ENCODE peak calls at places on chromosomes 2 and 18, in nine cellular contexts. X, A, V, K, P, O, D, M and I are unnamed samples.

GRCh38 chr2:45922577-45922988 is 271.1 kb downstream of the PRKCE start:
- DNase-seq in X (no peak), A (no peak), V (no peak), K (no peak), P (no peak), O (no peak), D (no peak), M (no peak), I (no peak)

GRCh38 chr2:18422416-18423165 is 137.9 kb downstream of the RDH14 start:
- DNase-seq in X (no peak), A (no peak), V (no peak), K (no peak), P (peak; percentile 10), O (no peak), D (no peak), M (no peak), I (no peak)

GRCh38 chr18:32760391-32760790 is 12.4 kb downstream of the KLHL14 start:
- DNase-seq in X (no peak), A (no peak), V (no peak), K (no peak), P (no peak), O (no peak), D (no peak), M (no peak), I (no peak)

GRCh38 chr2:25050128-25050527 is 8.3 kb downstream of the EFR3B start:
- DNase-seq in X (no peak), A (no peak), V (no peak), K (no peak), P (no peak), O (no peak), D (no peak), M (no peak), I (no peak)

GRCh38 chr2:74617123-74617522 is 31.0 kb downstream of the M1AP start:
- DNase-seq in X (no peak), A (no peak), V (no peak), K (no peak), P (no peak), O (no peak), D (no peak), M (no peak), I (no peak)

GRCh38 chr2:10497797-10498251 is 49.7 kb upstream of the ODC1 start:
- DNase-seq in X (peak; percentile 82), A (peak; percentile 73), V (peak; percentile 45), K (no peak), P (peak; percentile 4), O (peak; percentile 83), D (no peak), M (no peak), I (peak; percentile 74)

GRCh38 chr2:27085062-27085669 is 1.4 kb upstream of the KHK start:
- DNase-seq in X (no peak), A (no peak), V (no peak), K (no peak), P (no peak), O (no peak), D (no peak), M (no peak), I (no peak)

GRCh38 chr2:230602562-230603230 is 109.9 kb upstream of the CAB39 start:
- DNase-seq in X (no peak), A (peak; percentile 25), V (no peak), K (no peak), P (no peak), O (no peak), D (no peak), M (no peak), I (peak; percentile 19)

GRCh38 chr2:231483398-231484329 is 19.4 kb upstream of the NCL start:
- DNase-seq in X (no peak), A (no peak), V (peak; percentile 22), K (no peak), P (peak; percentile 44), O (no peak), D (peak; percentile 62), M (no peak), I (no peak)

GRCh38 chr2:38115216-38116012 is 39.5 kb upstream of the CYP1B1 start:
- DNase-seq in X (peak; percentile 87), A (peak; percentile 76), V (peak; percentile 67), K (peak; percentile 54), P (peak; percentile 73), O (peak; percentile 86), D (peak; percentile 83), M (peak; percentile 69), I (peak; percentile 88)

GRCh38 chr2:113711857-113712256 is 44.6 kb downstream of the SLC35F5 start:
- DNase-seq in X (no peak), A (no peak), V (no peak), K (no peak), P (no peak), O (no peak), D (no peak), M (no peak), I (no peak)

GRCh38 chr2:200302940-200303727 is 3.4 kb upstream of the SPATS2L start:
- DNase-seq in X (no peak), A (no peak), V (no peak), K (no peak), P (no peak), O (no peak), D (no peak), M (peak; percentile 96), I (no peak)

GRCh38 chr18:13366977-13367892 is 148.7 kb downstream of the LDLRAD4 start:
- DNase-seq in X (no peak), A (no peak), V (no peak), K (no peak), P (no peak), O (no peak), D (no peak), M (no peak), I (no peak)

GRCh38 chr2:152613235-152613634 is 104.0 kb downstream of the PRPF40A start:
- DNase-seq in X (no peak), A (no peak), V (no peak), K (no peak), P (peak; percentile 18), O (no peak), D (no peak), M (no peak), I (no peak)

GRCh38 chr2:169039702-169040101 is 8.6 kb upstream of the ABCB11 start:
- DNase-seq in X (no peak), A (no peak), V (no peak), K (no peak), P (no peak), O (no peak), D (no peak), M (no peak), I (no peak)

GRCh38 chr2:98936917-98937351 is 909 bp upstream of the CRACDL start:
- DNase-seq in X (no peak), A (no peak), V (no peak), K (no peak), P (no peak), O (no peak), D (no peak), M (no peak), I (no peak)

GRCh38 chr2:98936133-98936916 is at the start of gene CRACDL:
- DNase-seq in X (no peak), A (no peak), V (no peak), K (no peak), P (peak; percentile 28), O (no peak), D (no peak), M (no peak), I (peak; percentile 22)

GRCh38 chr2:98935111-98935770 is 784 bp downstream of the CRACDL start:
- DNase-seq in X (no peak), A (no peak), V (no peak), K (no peak), P (peak; percentile 27), O (no peak), D (no peak), M (no peak), I (no peak)

GRCh38 chr2:98937906-98938305 is 1.9 kb upstream of the CRACDL start:
- DNase-seq in X (no peak), A (no peak), V (no peak), K (no peak), P (no peak), O (no peak), D (no peak), M (no peak), I (no peak)

DNA sequence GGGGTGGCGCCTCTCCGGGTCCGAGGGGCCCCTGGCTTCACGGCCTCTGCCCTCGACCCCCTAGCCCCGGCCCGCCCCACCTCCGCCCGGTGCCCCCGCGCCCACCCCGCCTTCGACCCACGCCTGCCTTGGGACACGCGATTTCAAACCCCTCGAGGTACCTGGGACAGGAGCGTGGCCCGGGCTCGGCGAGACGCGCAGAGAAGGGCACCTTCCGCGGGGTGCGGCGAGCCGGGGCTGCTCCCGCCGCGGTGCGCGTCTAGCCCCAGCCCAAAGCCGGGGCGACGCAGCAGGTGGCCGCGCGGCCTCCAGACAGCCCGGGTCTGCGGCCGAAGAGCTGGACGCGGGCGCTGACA is 270 bp downstream of the CRACDL start:
- DNase-seq in X (no peak), A (no peak), V (no peak), K (no peak), P (no peak), O (no peak), D (no peak), M (no peak), I (no peak)
- H3K27ac ChIP-seq in X (peak overlapping the region; percentile 85), A (no peak overlapping the region), V (no peak overlapping the region), K (no peak overlapping the region), P (no peak overlapping the region), O (peak overlapping the region; percentile 69), D (no peak overlapping the region), M (no peak overlapping the region), I (no peak overlapping the region)

GRCh38 chr2:85549095-85549494 is 10.1 kb downstream of the MAT2A start:
- DNase-seq in X (no peak), A (no peak), V (no peak), K (no peak), P (no peak), O (no peak), D (no peak), M (no peak), I (no peak)
- TF ChIP-seq POLR2AphosphoS5 in X (no peak), A (no peak), V (no peak), K (no peak), P (no peak), O (no peak), D (no peak), M (no peak), I (no peak)

DNA sequence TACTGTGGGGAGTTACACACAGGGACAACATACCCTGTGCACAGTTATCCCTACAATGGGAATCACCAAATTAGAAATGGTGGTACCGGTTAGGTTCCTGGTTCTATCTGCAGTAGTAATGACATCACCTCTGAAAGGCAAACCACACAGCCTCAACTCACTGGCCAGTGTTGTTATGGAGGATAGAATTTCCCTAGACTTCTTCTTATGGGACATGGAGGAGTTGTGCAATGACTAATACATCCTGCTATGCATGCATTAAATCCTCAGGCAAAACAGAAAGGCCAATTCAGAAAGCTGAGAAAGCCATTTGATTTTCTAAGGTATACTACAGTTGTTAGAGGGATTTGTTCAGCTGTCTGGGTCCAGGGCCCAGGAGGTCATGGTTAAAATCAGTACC is 439.3 kb downstream of the TMX3 start:
- DNase-seq in X (no peak), A (no peak), V (no peak), K (no peak), P (peak; percentile 28), O (no peak), D (no peak), M (no peak), I (no peak)
- H3K27ac ChIP-seq in X (no peak overlapping the region), A (no peak overlapping the region), V (no peak overlapping the region), K (no peak overlapping the region), P (no peak overlapping the region), O (no peak overlapping the region), D (no peak overlapping the region), M (no peak overlapping the region), I (no peak overlapping the region)

DNA sequence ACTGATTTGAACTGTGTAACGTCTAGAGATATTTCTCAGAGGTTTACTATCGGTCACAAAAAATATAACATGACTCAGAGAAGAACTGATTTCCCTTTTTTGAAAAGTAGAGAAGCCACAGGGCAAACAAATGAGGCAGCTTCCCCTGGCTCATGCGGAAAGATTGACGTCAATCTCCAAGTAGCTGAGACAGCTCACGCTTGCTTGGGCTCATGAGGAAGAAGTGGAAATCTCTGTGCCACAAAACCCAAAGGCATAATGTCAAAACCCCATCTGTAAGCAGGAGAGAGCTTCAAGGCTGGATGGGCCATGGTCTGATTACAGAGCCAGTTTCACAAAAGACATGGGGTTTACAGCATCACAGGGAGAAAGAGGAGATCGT is 188.1 kb downstream of the ARL4C start:
- DNase-seq in X (no peak), A (no peak), V (no peak), K (no peak), P (peak; percentile 11), O (no peak), D (no peak), M (no peak), I (peak; percentile 74)
- TF ChIP-seq POLR2AphosphoS5 in X (no peak), A (no peak), V (no peak), K (no peak), P (no peak), O (no peak), D (no peak), M (no peak), I (no peak)